ENCODE peak calls at places on chromosomes 7 and 10, in ten cellular contexts. E is H54; W is stimulated activated naive B cell treated with anti-CD40 and anti-IgM and Interleukin-4, amounts not matched to agents 10 μg/mL and 1 μg/mL and 100 μg/mL, for 72 hours; S is GM23248; X is stomach; Z is effector memory CD4-positive, alpha-beta T cell; I is Calu3; J is iPS-NIHi11; D is left ventricle myocardium inferior; G is NCI-H146. U is an unnamed sample.

GRCh38 chr7:5528071-5528814 is 104.6 kb upstream of the TNRC18 start:
- DNase-seq in E (no peak), W (no peak), S (peak), X (peak), Z (no peak), I (peak), J (no peak), D (peak), G (no peak), U (no peak)

GRCh38 chr10:80322158-80322557 is 32.7 kb upstream of the MAT1A start:
- DNase-seq in E (no peak), W (no peak), S (no peak), X (no peak), Z (no peak), I (no peak), J (no peak), D (no peak), G (no peak), U (no peak)

GRCh38 chr7:137743021-137743420 is 103.8 kb downstream of the DGKI start:
- DNase-seq in E (no peak), W (no peak), S (no peak), X (no peak), Z (no peak), I (no peak), J (no peak), D (no peak), G (no peak), U (no peak)

GRCh38 chr7:39073432-39073831 is 95.7 kb downstream of the POU6F2 start:
- DNase-seq in E (no peak), W (no peak), S (peak), X (no peak), Z (no peak), I (no peak), J (peak), D (no peak), G (peak), U (peak)

GRCh38 chr10:130257897-130258296 is 121.7 kb downstream of the GLRX3 start:
- DNase-seq in E (no peak), W (no peak), S (no peak), X (no peak), Z (no peak), I (no peak), J (no peak), D (no peak), G (no peak), U (no peak)

GRCh38 chr10:77160679-77161078 is 476.9 kb downstream of the KCNMA1 start:
- DNase-seq in E (peak), W (no peak), S (peak), X (no peak), Z (no peak), I (peak), J (no peak), D (no peak), G (peak), U (peak)

GRCh38 chr7:45407730-45408406 is 166.3 kb upstream of the ADCY1 start:
- DNase-seq in E (no peak), W (no peak), S (peak), X (no peak), Z (no peak), I (no peak), J (peak), D (no peak), G (peak), U (no peak)

GRCh38 chr7:127150543-127150942 is 102.2 kb downstream of the GRM8 start:
- DNase-seq in E (no peak), W (no peak), S (no peak), X (no peak), Z (no peak), I (no peak), J (peak), D (no peak), G (no peak), U (no peak)

GRCh38 chr10:31304261-31304970 is 14.6 kb upstream of the ZEB1 start:
- DNase-seq in E (no peak), W (no peak), S (no peak), X (no peak), Z (no peak), I (no peak), J (no peak), D (no peak), G (no peak), U (no peak)

GRCh38 chr10:101035314-101035713 is 4.3 kb downstream of the SFXN3 start:
- DNase-seq in E (no peak), W (no peak), S (no peak), X (no peak), Z (no peak), I (no peak), J (no peak), D (no peak), G (no peak), U (no peak)

GRCh38 chr7:10412426-10413019 is 561.1 kb upstream of the PHF14 start:
- DNase-seq in E (peak), W (no peak), S (peak), X (no peak), Z (no peak), I (peak), J (peak), D (no peak), G (peak), U (no peak)

GRCh38 chr7:85829817-85830432 is 643.1 kb upstream of the SEMA3D start:
- DNase-seq in E (no peak), W (no peak), S (peak), X (no peak), Z (no peak), I (no peak), J (no peak), D (no peak), G (no peak), U (no peak)

GRCh38 chr10:34748357-34748756 is 66.7 kb downstream of the PARD3 start:
- DNase-seq in E (no peak), W (no peak), S (no peak), X (no peak), Z (no peak), I (no peak), J (no peak), D (no peak), G (no peak), U (no peak)

GRCh38 chr10:23363788-23364135 is 19.2 kb upstream of the C10orf67 start:
- DNase-seq in E (no peak), W (no peak), S (no peak), X (no peak), Z (no peak), I (no peak), J (no peak), D (no peak), G (no peak), U (no peak)

GRCh38 chr10:129717816-129718547 is 246.1 kb downstream of the EBF3 start:
- DNase-seq in E (no peak), W (no peak), S (no peak), X (no peak), Z (no peak), I (no peak), J (no peak), D (no peak), G (no peak), U (no peak)

GRCh38 chr7:127177156-127177555 is 75.6 kb downstream of the GRM8 start:
- DNase-seq in E (no peak), W (no peak), S (no peak), X (no peak), Z (no peak), I (no peak), J (no peak), D (no peak), G (no peak), U (no peak)

GRCh38 chr10:42866115-42866995 is 83.8 kb downstream of the BMS1 start:
- DNase-seq in E (peak), W (peak), S (peak), X (peak), Z (no peak), I (peak), J (peak), D (peak), G (peak), U (no peak)

GRCh38 chr10:42962120-42962901 is 114.6 kb upstream of the RET start:
- DNase-seq in E (no peak), W (no peak), S (no peak), X (peak), Z (no peak), I (no peak), J (no peak), D (peak), G (peak), U (no peak)

GRCh38 chr10:78215645-78216044 is 182.0 kb downstream of the RPS24 start:
- DNase-seq in E (no peak), W (peak), S (peak), X (no peak), Z (no peak), I (no peak), J (no peak), D (peak), G (no peak), U (peak)

U was measured in DMS153.